ENCODE peak calls at places on chromosomes 6 and 20, in four cellular contexts. M is MM.1S, E is heart right ventricle, B is fibroblast of lung. Y is an unnamed sample.
A peak's percentile ranks its signal among the peaks of the same experiment; 100 is the strongest.

GRCh38 chr6:8441452-8441851 is 6.1 kb upstream of the SLC35B3 start:
- DNase-seq in M (no peak), E (peak; percentile 7), B (peak; percentile 21), Y (no peak)

GRCh38 chr6:113558966-113559365 is 298.2 kb upstream of the MARCKS start:
- DNase-seq in M (no peak), E (no peak), B (peak; percentile 82), Y (peak; percentile 71)

GRCh38 chr6:89298680-89299450 is 16.2 kb downstream of the GABRR2 start:
- DNase-seq in M (peak; percentile 93), E (no peak), B (peak; percentile 68), Y (no peak)

GRCh38 chr20:9149087-9149486 is 80.2 kb downstream of the PLCB4 start:
- DNase-seq in M (no peak), E (no peak), B (no peak), Y (no peak)

GRCh38 chr6:40877362-40877761 is 161.7 kb downstream of the UNC5CL start:
- DNase-seq in M (no peak), E (no peak), B (no peak), Y (no peak)

GRCh38 chr20:37327748-37328147 is 18.2 kb upstream of the SRC start:
- DNase-seq in M (no peak), E (no peak), B (peak; percentile 88), Y (peak; percentile 79)

GRCh38 chr6:140879861-140880260 is 1252.9 kb upstream of the GJE1 start:
- DNase-seq in M (no peak), E (no peak), B (peak; percentile 62), Y (peak; percentile 47)

GRCh38 chr6:34771727-34772126 is 14.4 kb downstream of the SNRPC start:
- DNase-seq in M (no peak), E (no peak), B (peak; percentile 88), Y (no peak)

GRCh38 chr20:35146299-35146921 is 726 bp downstream of the EDEM2 start:
- DNase-seq in M (peak; percentile 11), E (no peak), B (no peak), Y (no peak)

GRCh38 chr20:57905448-57905847 is 195.6 kb upstream of the PMEPA1 start:
- DNase-seq in M (no peak), E (no peak), B (no peak), Y (no peak)

GRCh38 chr6:26312501-26313390 is 52.3 kb upstream of the BTN3A2 start:
- DNase-seq in M (peak; percentile 79), E (peak; percentile 83), B (peak; percentile 96), Y (peak; percentile 67)

GRCh38 chr6:43509142-43509983 is 783 bp downstream of the LRRC73 start:
- DNase-seq in M (no peak), E (no peak), B (no peak), Y (no peak)

GRCh38 chr6:90256698-90257485 is 39.8 kb downstream of the BACH2 start:
- DNase-seq in M (no peak), E (no peak), B (peak; percentile 85), Y (peak; percentile 49)

GRCh38 chr20:37383229-37383989 is 37.5 kb downstream of the SRC start:
- DNase-seq in M (no peak), E (no peak), B (peak; percentile 72), Y (no peak)

DNA sequence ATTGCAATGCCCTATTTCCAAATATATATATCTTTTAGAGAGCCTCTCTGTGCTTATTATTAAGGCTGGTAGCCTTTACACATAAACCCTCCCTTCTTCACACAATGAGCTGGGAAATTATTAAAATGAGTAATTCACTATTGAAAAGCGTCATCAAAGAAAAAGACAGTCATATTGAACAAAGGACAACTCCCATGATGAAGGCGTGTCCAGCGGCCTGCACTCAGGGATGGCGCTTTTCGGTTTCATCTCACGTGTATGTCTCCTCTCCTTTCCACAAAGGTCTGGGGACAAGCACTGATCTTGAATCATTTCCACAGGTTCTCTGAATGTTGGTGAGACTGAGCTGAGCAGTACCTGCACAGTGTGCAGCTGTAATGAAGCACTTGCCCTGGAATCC is 3.5 kb downstream of the SERPINB9 start:
- DNase-seq in M (no peak), E (no peak), B (no peak), Y (no peak)
- H3K4me3 ChIP-seq in M (no peak overlapping the region), E (no peak overlapping the region), B (no peak overlapping the region), Y (no peak overlapping the region)

GRCh38 chr6:16909599-16910360 is 148.5 kb upstream of the ATXN1 start:
- DNase-seq in M (no peak), E (no peak), B (peak; percentile 97), Y (peak; percentile 84)
- TF ChIP-seq CTCF in M (no peak), E (no peak), B (no peak), Y (no peak)

GRCh38 chr6:139627091-139627490 is 252.6 kb upstream of the CITED2 start:
- DNase-seq in M (no peak), E (no peak), B (no peak), Y (no peak)
- H3K4me3 ChIP-seq in M (no peak overlapping the region), E (no peak overlapping the region), B (no peak overlapping the region), Y (no peak overlapping the region)

GRCh38 chr6:1475169-1475568 is 85.8 kb downstream of the FOXF2 start:
- DNase-seq in M (no peak), E (no peak), B (no peak), Y (no peak)

GRCh38 chr6:1474205-1474604 is 84.8 kb downstream of the FOXF2 start:
- DNase-seq in M (no peak), E (no peak), B (no peak), Y (no peak)

GRCh38 chr6:1479095-1479494 is 89.7 kb downstream of the FOXF2 start:
- DNase-seq in M (no peak), E (no peak), B (peak; percentile 92), Y (peak; percentile 97)

GRCh38 chr6:1479601-1480236 is 90.3 kb downstream of the FOXF2 start:
- DNase-seq in M (no peak), E (no peak), B (no peak), Y (no peak)

GRCh38 chr6:1477432-1478090 is 88.2 kb downstream of the FOXF2 start:
- DNase-seq in M (no peak), E (no peak), B (peak; percentile 87), Y (peak; percentile 25)
- TF ChIP-seq CTCF in M (no peak), E (no peak), B (no peak), Y (no peak)